ENCODE peak calls at places on chromosomes 12 and 14, in six cellular contexts. W, U, K, C, J and H are unnamed samples. For H3K27me3, the result is how much of the 10 kb centered on the place peaks cover.

GRCh38 chr14:55746533-55746932 is 166.5 kb downstream of the KTN1 start:
- DNase-seq in U (no peak), J (no peak), K (no peak), C (no peak), W (no peak), H (no peak)

GRCh38 chr12:109446869-109447268 is 30.2 kb downstream of the KCTD10 start:
- DNase-seq in J (no peak), K (no peak), U (no peak), W (no peak), C (no peak), H (no peak)

GRCh38 chr14:100580316-100581227 is 6.6 kb downstream of the BEGAIN start:
- DNase-seq in K (no peak), W (no peak), J (no peak), U (no peak), C (no peak), H (no peak)

GRCh38 chr12:76713130-76713529 is 50.8 kb upstream of the ZDHHC17 start:
- DNase-seq in K (no peak), U (no peak), C (no peak), W (no peak), J (no peak), H (no peak)

GRCh38 chr14:98136019-98136418 is 1136.0 kb downstream of the BCL11B start:
- DNase-seq in C (no peak), K (no peak), U (no peak), W (no peak), J (peak), H (no peak)

GRCh38 chr14:25042362-25043299 is 7.3 kb downstream of the STXBP6 start:
- DNase-seq in U (no peak), W (peak), C (peak), J (no peak), K (no peak), H (no peak)

GRCh38 chr12:13918883-13919282 is 62.5 kb downstream of the GRIN2B start:
- DNase-seq in C (no peak), J (no peak), W (no peak), U (no peak), K (no peak), H (no peak)

GRCh38 chr12:63980211-63980610 is 135.7 kb downstream of the SRGAP1 start:
- DNase-seq in U (no peak), J (no peak), C (no peak), K (no peak), W (no peak), H (no peak)

GRCh38 chr12:18955594-18955993 is 173.9 kb upstream of the PLEKHA5 start:
- DNase-seq in K (no peak), C (no peak), J (no peak), U (no peak), W (no peak), H (no peak)

GRCh38 chr12:75837700-75838099 is 193.9 kb downstream of the PHLDA1 start:
- DNase-seq in K (peak), U (no peak), W (no peak), C (no peak), J (no peak), H (no peak)

GRCh38 chr12:57008113-57008687 is 1.9 kb upstream of the ZBTB39 start:
- DNase-seq in K (no peak), C (peak), U (peak), J (peak), W (no peak), H (no peak)

GRCh38 chr14:75794615-75795038 is 133.6 kb downstream of the TTLL5 start:
- DNase-seq in C (peak), J (no peak), U (peak), W (no peak), K (no peak), H (no peak)

GRCh38 chr14:73943083-73943482 is 6.8 kb downstream of the FAM161B start:
- DNase-seq in W (no peak), U (no peak), C (peak), K (peak), J (no peak), H (no peak)
- H3K27me3 ChIP-seq in W (under half), U (under half), C (under half), K (under half), J (under half), H (under half)

GRCh38 chr12:4915752-4916151 is 6.0 kb downstream of the KCNA1 start:
- DNase-seq in J (no peak), W (no peak), U (no peak), C (no peak), K (no peak), H (no peak)
- H3K27me3 ChIP-seq in J (under half), W (under half), U (under half), C (under half), K (under half), H (under half)

GRCh38 chr14:37992489-37992888 is 215.2 kb upstream of the SSTR1 start:
- DNase-seq in J (no peak), W (no peak), C (no peak), U (no peak), K (no peak), H (no peak)
- H3K27me3 ChIP-seq in J (under half), W (under half), C (under half), U (under half), K (under half), H (under half)

GRCh38 chr14:83463500-83464098 is 1929.9 kb upstream of the SEL1L start:
- DNase-seq in W (no peak), U (no peak), C (peak), J (no peak), K (peak), H (peak)
- H3K27me3 ChIP-seq in W (under half), U (under half), C (under half), J (under half), K (under half), H (under half)

GRCh38 chr14:64123241-64123956 is 170.8 kb downstream of the ESR2 start:
- DNase-seq in J (no peak), W (peak), C (no peak), U (no peak), K (no peak), H (no peak)

GRCh38 chr14:64115401-64115800 is 178.8 kb downstream of the ESR2 start:
- DNase-seq in C (no peak), K (no peak), U (no peak), J (no peak), W (no peak), H (no peak)

GRCh38 chr14:64117671-64118402 is 176.3 kb downstream of the ESR2 start:
- DNase-seq in K (no peak), W (peak), C (no peak), U (no peak), J (no peak), H (peak)

GRCh38 chr14:64118892-64119291 is 175.3 kb downstream of the ESR2 start:
- DNase-seq in J (no peak), C (no peak), U (no peak), K (no peak), W (no peak), H (no peak)

GRCh38 chr14:64119535-64119934 is 174.6 kb downstream of the ESR2 start:
- DNase-seq in W (no peak), C (no peak), U (no peak), J (no peak), K (no peak), H (no peak)
- H3K27me3 ChIP-seq in W (under half), C (under half), U (under half), J (under half), K (under half), H (under half)

GRCh38 chr12:54047964-54048303 is 5.7 kb upstream of the HOXC4 start:
- DNase-seq in K (no peak), C (no peak), U (no peak), W (no peak), J (no peak), H (no peak)
- H3K27me3 ChIP-seq in K (under half), C (under half), U (under half), W (under half), J (half or more), H (half or more)

GRCh38 chr14:61525293-61526011 is 169.9 kb upstream of the HIF1A start:
- DNase-seq in U (no peak), K (peak), J (no peak), C (no peak), W (peak), H (peak)

GRCh38 chr14:61524211-61524806 is 171.0 kb upstream of the HIF1A start:
- DNase-seq in K (peak), C (peak), J (no peak), U (no peak), W (no peak), H (peak)

GRCh38 chr14:61524936-61525292 is 170.4 kb upstream of the HIF1A start:
- DNase-seq in W (no peak), K (no peak), C (no peak), J (no peak), U (no peak), H (no peak)

GRCh38 chr14:61521773-61522172 is 173.5 kb upstream of the HIF1A start:
- DNase-seq in C (no peak), K (no peak), W (no peak), U (no peak), J (no peak), H (no peak)

GRCh38 chr14:61523751-61524150 is 171.6 kb upstream of the HIF1A start:
- DNase-seq in C (no peak), K (no peak), W (no peak), U (no peak), J (no peak), H (no peak)
- H3K27me3 ChIP-seq in C (under half), K (under half), W (under half), U (under half), J (under half), H (under half)

GRCh38 chr12:62676521-62677307 is 210.1 kb downstream of the MON2 start:
- DNase-seq in K (no peak), C (no peak), J (no peak), W (no peak), U (no peak), H (no peak)

GRCh38 chr12:62671321-62671720 is 204.7 kb downstream of the MON2 start:
- DNase-seq in C (no peak), K (no peak), U (no peak), J (no peak), W (no peak), H (no peak)

GRCh38 chr12:62677355-62677754 is 210.7 kb downstream of the MON2 start:
- DNase-seq in W (no peak), C (no peak), U (no peak), K (no peak), J (no peak), H (no peak)

DNA sequence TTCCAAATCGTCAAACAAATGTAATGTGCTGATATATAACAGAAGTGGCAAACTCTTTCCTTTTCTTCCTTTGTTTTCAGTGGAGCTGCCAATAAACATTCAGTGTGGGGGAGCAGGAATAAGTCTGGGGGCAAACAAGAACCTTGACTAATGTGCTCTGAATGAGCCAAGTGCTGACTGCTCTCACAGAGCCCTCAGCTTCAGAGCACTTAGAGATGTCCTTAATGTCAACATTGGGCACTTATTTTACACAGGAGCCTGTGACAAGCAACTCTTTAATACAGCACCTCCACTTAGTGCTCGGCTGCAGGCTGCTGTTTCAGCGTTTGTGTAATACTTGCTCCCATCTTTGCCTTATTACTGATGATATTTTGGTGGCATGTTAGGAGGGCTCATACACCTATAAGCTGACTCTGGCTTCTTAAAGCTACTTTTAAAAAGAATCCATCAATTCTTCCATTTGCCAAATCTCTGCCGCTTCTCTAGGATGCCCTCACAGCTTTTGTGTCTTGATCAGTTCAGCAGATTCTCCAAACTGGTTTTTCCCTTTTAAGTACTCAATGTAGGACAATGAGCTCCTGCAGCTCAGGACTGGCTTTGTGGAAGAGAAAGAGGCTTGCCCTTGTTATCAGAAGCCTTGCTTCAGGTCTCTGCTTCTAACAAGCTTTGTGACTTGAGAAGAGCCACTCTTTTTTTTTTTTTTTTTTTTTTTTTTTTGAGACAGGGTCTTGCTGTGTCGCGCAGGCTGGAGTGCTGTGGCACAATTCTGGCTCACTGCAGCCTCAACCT is 206.6 kb downstream of the MON2 start:
- DNase-seq in C (no peak), W (no peak), J (no peak), U (no peak), K (no peak), H (peak)
- H3K27me3 ChIP-seq in C (under half), W (under half), J (under half), U (under half), K (under half), H (under half)

DNA sequence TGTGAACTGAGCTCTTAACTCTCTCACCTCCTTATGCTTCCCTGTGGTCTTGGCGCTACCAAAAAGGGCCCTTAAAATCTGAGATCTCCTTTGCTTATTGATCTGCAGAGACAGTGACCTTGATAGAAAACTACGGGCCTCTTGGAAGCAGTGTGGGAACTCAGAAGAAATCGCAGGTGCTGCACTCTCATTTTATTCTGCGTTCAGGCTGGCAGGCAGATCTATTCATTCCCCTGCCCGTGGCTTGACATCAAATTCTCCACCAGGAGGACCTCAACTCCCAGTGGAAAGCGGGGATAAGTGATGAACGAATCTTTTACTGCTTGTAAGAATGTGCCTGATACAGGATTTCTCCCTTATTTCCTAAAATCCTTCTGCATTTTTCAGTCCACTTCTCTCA is 143.2 kb upstream of the SEL1L start:
- DNase-seq in K (no peak), U (no peak), W (no peak), J (no peak), C (no peak), H (no peak)
- H3K27me3 ChIP-seq in K (under half), U (under half), W (under half), J (under half), C (under half), H (under half)

GRCh38 chr12:94147377-94147990 is 893 bp upstream of the PLXNC1 start:
- DNase-seq in U (no peak), C (no peak), J (no peak), K (no peak), W (no peak), H (no peak)

GRCh38 chr12:94147991-94148840 is at the start of gene PLXNC1:
- DNase-seq in C (peak), K (peak), J (peak), U (no peak), W (peak), H (peak)

GRCh38 chr12:94145231-94145979 is 3.0 kb upstream of the PLXNC1 start:
- DNase-seq in W (no peak), J (no peak), C (peak), U (no peak), K (no peak), H (peak)

GRCh38 chr12:94143444-94143843 is 4.9 kb upstream of the PLXNC1 start:
- DNase-seq in J (no peak), U (no peak), W (no peak), C (no peak), K (no peak), H (no peak)

DNA sequence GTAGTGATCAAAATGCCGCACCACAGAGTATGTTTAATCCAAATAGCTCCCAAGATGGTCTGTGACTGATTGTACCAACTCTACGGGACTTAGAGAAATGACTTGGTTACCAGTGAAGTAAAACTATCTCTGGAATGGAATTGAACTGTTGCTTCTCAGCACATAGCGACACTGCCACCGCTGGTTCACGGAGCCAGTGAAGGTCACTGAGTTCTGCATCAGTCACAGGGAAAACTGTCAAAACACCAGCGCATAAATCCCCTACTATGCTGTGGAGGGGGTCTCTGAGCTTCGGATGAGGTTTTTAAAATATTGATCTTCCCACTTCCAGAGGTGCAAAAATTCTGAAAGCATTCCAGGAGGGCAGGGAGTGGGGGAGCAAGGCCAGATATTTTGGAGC is 2.2 kb upstream of the PLXNC1 start:
- DNase-seq in K (no peak), W (no peak), C (no peak), J (no peak), U (no peak), H (no peak)
- H3K27me3 ChIP-seq in K (under half), W (under half), C (half or more), J (under half), U (under half), H (under half)